ENCODE peak calls at places on chromosome 17, in seven cellular contexts. One of them, this sample, is unnamed.

GRCh38 chr17:50203086-50203485 is 1.7 kb upstream of the COL1A1 start:
- DNase-seq in IMR-90: peak; percentile 55
- DNase-seq in fibroblast of the aortic adventitia: peak; percentile 84
- DNase-seq in CD8-positive, alpha-beta T cell: no peak
- DNase-seq in fibroblast of lung: peak; percentile 47
- DNase-seq in A549: no peak
- DNase-seq in body of pancreas: no peak
- DNase-seq in this sample: no peak

GRCh38 chr17:71801301-71801700 is 319.5 kb upstream of the SOX9 start:
- DNase-seq in IMR-90: no peak
- DNase-seq in A549: no peak
- DNase-seq in fibroblast of the aortic adventitia: peak; percentile 1
- DNase-seq in body of pancreas: peak; percentile 27
- DNase-seq in CD8-positive, alpha-beta T cell: no peak
- DNase-seq in fibroblast of lung: peak; percentile 37
- DNase-seq in this sample: no peak

GRCh38 chr17:74785096-74785980 is 9.2 kb upstream of the NAT9 start:
- DNase-seq in CD8-positive, alpha-beta T cell: no peak
- DNase-seq in IMR-90: no peak
- DNase-seq in fibroblast of the aortic adventitia: no peak
- DNase-seq in body of pancreas: no peak
- DNase-seq in fibroblast of lung: no peak
- DNase-seq in A549: no peak
- DNase-seq in this sample: no peak

GRCh38 chr17:73645050-73645871 is 1.0 kb upstream of the SDK2 start:
- DNase-seq in CD8-positive, alpha-beta T cell: peak; percentile 37
- DNase-seq in fibroblast of the aortic adventitia: no peak
- DNase-seq in fibroblast of lung: peak; percentile 26
- DNase-seq in body of pancreas: peak; percentile 29
- DNase-seq in IMR-90: no peak
- DNase-seq in A549: peak; percentile 59
- DNase-seq in this sample: no peak

GRCh38 chr17:48728232-48729231 is at the start of gene HOXB13:
- DNase-seq in A549: peak; percentile 88
- DNase-seq in fibroblast of the aortic adventitia: peak; percentile 27
- DNase-seq in fibroblast of lung: peak; percentile 24
- DNase-seq in IMR-90: peak; percentile 39
- DNase-seq in CD8-positive, alpha-beta T cell: peak; percentile 43
- DNase-seq in body of pancreas: peak; percentile 44
- DNase-seq in this sample: no peak

GRCh38 chr17:64150237-64151015 is 20.5 kb upstream of the ERN1 start:
- DNase-seq in fibroblast of the aortic adventitia: no peak
- DNase-seq in fibroblast of lung: peak; percentile 35
- DNase-seq in IMR-90: no peak
- DNase-seq in CD8-positive, alpha-beta T cell: no peak
- DNase-seq in body of pancreas: peak; percentile 91
- DNase-seq in A549: peak; percentile 27
- DNase-seq in this sample: no peak

GRCh38 chr17:50150354-50151040 is at the start of gene PPP1R9B:
- DNase-seq in CD8-positive, alpha-beta T cell: peak; percentile 36
- DNase-seq in body of pancreas: no peak
- DNase-seq in IMR-90: no peak
- DNase-seq in fibroblast of lung: no peak
- DNase-seq in fibroblast of the aortic adventitia: no peak
- DNase-seq in A549: no peak
- DNase-seq in this sample: no peak

GRCh38 chr17:60170835-60171752 is 21.3 kb downstream of the CA4 start:
- DNase-seq in body of pancreas: peak; percentile 27
- DNase-seq in fibroblast of lung: no peak
- DNase-seq in fibroblast of the aortic adventitia: no peak
- DNase-seq in A549: no peak
- DNase-seq in CD8-positive, alpha-beta T cell: no peak
- DNase-seq in IMR-90: peak; percentile 36
- DNase-seq in this sample: no peak

GRCh38 chr17:67422887-67423286 is 45.8 kb downstream of the PITPNC1 start:
- DNase-seq in body of pancreas: no peak
- DNase-seq in fibroblast of lung: no peak
- DNase-seq in CD8-positive, alpha-beta T cell: no peak
- DNase-seq in fibroblast of the aortic adventitia: no peak
- DNase-seq in IMR-90: no peak
- DNase-seq in A549: peak; percentile 37
- DNase-seq in this sample: no peak

GRCh38 chr17:71900830-71901229 is 220.0 kb upstream of the SOX9 start:
- DNase-seq in A549: no peak
- DNase-seq in fibroblast of lung: peak; percentile 9
- DNase-seq in IMR-90: peak; percentile 51
- DNase-seq in CD8-positive, alpha-beta T cell: no peak
- DNase-seq in fibroblast of the aortic adventitia: no peak
- DNase-seq in body of pancreas: no peak
- DNase-seq in this sample: no peak

GRCh38 chr17:15266325-15266950 is 1.3 kb upstream of the PMP22 start:
- DNase-seq in IMR-90: no peak
- DNase-seq in A549: no peak
- DNase-seq in fibroblast of the aortic adventitia: no peak
- DNase-seq in CD8-positive, alpha-beta T cell: no peak
- DNase-seq in body of pancreas: no peak
- DNase-seq in fibroblast of lung: no peak
- DNase-seq in this sample: no peak

GRCh38 chr17:79810138-79811027 is 13.5 kb upstream of the CBX8 start:
- DNase-seq in body of pancreas: peak; percentile 84
- DNase-seq in A549: peak; percentile 90
- DNase-seq in fibroblast of lung: peak; percentile 71
- DNase-seq in IMR-90: peak; percentile 76
- DNase-seq in CD8-positive, alpha-beta T cell: peak; percentile 80
- DNase-seq in fibroblast of the aortic adventitia: peak; percentile 41
- DNase-seq in this sample: no peak

GRCh38 chr17:2704031-2704889 is 7.3 kb downstream of the CLUH start:
- DNase-seq in body of pancreas: no peak
- DNase-seq in IMR-90: no peak
- DNase-seq in fibroblast of lung: no peak
- DNase-seq in CD8-positive, alpha-beta T cell: no peak
- DNase-seq in fibroblast of the aortic adventitia: no peak
- DNase-seq in A549: no peak
- DNase-seq in this sample: no peak

GRCh38 chr17:39953471-39953888 is 9.3 kb upstream of the GSDMA start:
- DNase-seq in A549: no peak
- DNase-seq in CD8-positive, alpha-beta T cell: no peak
- DNase-seq in IMR-90: no peak
- DNase-seq in fibroblast of lung: no peak
- DNase-seq in body of pancreas: no peak
- DNase-seq in fibroblast of the aortic adventitia: no peak
- DNase-seq in this sample: no peak

GRCh38 chr17:39954876-39955275 is 7.9 kb upstream of the GSDMA start:
- DNase-seq in fibroblast of the aortic adventitia: no peak
- DNase-seq in IMR-90: no peak
- DNase-seq in fibroblast of lung: no peak
- DNase-seq in CD8-positive, alpha-beta T cell: no peak
- DNase-seq in A549: no peak
- DNase-seq in body of pancreas: no peak
- DNase-seq in this sample: no peak

GRCh38 chr17:39952665-39953470 is 9.9 kb upstream of the GSDMA start:
- DNase-seq in IMR-90: peak; percentile 92
- DNase-seq in fibroblast of the aortic adventitia: peak; percentile 94
- DNase-seq in fibroblast of lung: peak; percentile 95
- DNase-seq in body of pancreas: peak; percentile 98
- DNase-seq in CD8-positive, alpha-beta T cell: peak; percentile 97
- DNase-seq in A549: peak; percentile 98
- DNase-seq in this sample: peak; percentile 90

GRCh38 chr17:39950871-39951348 is 11.9 kb upstream of the GSDMA start:
- DNase-seq in fibroblast of the aortic adventitia: peak; percentile 35
- DNase-seq in fibroblast of lung: peak; percentile 12
- DNase-seq in A549: no peak
- DNase-seq in body of pancreas: peak; percentile 53
- DNase-seq in CD8-positive, alpha-beta T cell: no peak
- DNase-seq in IMR-90: no peak
- DNase-seq in this sample: no peak

DNA sequence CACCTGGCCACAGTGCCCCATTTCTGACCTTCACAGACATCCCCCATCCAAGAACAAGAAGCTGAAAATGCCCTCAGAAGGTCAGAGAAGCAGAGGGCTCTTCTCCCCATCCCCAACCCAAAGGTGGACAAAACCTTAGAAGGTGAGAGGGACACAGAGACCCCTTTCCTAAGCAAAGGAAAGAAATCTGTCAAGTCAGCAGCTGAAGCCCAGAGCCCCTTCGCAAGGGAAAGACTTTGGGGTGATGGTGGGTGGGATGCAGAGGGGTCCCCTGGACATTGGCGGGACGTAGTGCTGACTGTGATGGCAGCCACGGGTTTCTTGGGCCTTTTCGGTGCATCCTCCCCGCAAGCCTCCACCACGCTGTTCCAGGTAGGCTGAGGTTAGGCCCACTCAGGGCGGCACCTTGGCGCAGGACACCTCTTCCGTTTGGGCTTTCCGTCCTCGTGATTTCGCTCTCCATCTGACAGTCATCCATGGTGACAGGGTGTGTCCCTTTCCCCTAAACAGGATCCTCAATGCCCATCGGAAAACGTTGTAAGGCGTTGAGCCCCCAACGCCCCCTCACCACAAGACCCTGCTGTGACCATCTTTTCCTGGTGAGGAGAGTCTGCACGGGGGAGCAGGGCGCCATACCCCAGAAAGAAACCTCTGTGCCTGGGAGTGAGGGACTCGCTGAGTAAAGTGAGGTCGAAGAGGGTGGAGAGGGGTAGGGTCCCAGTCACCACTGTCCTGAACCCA is 10.7 kb upstream of the GSDMA start:
- DNase-seq in fibroblast of lung: no peak
- DNase-seq in body of pancreas: peak; percentile 18
- DNase-seq in CD8-positive, alpha-beta T cell: no peak
- DNase-seq in fibroblast of the aortic adventitia: no peak
- DNase-seq in IMR-90: no peak
- DNase-seq in A549: no peak
- DNase-seq in this sample: no peak
- H3K4me3 ChIP-seq in fibroblast of lung: peak overlapping the region; percentile 30
- H3K4me3 ChIP-seq in body of pancreas: no peak overlapping the region
- H3K4me3 ChIP-seq in CD8-positive, alpha-beta T cell: peak overlapping the region; percentile 66
- H3K4me3 ChIP-seq in fibroblast of the aortic adventitia: peak overlapping the region; percentile 61
- H3K4me3 ChIP-seq in IMR-90: peak overlapping the region; percentile 64
- H3K4me3 ChIP-seq in A549: peak overlapping the region; percentile 42
- H3K4me3 ChIP-seq in this sample: peak overlapping the region; percentile 53

GRCh38 chr17:38550661-38551060 is 55.1 kb downstream of the SRCIN1 start:
- DNase-seq in IMR-90: peak; percentile 54
- DNase-seq in fibroblast of lung: peak; percentile 33
- DNase-seq in fibroblast of the aortic adventitia: peak; percentile 76
- DNase-seq in CD8-positive, alpha-beta T cell: no peak
- DNase-seq in body of pancreas: peak; percentile 43
- DNase-seq in A549: no peak
- DNase-seq in this sample: no peak

GRCh38 chr17:38554430-38555350 is 51.1 kb downstream of the SRCIN1 start:
- DNase-seq in A549: no peak
- DNase-seq in fibroblast of the aortic adventitia: peak; percentile 43
- DNase-seq in IMR-90: peak; percentile 14
- DNase-seq in fibroblast of lung: peak; percentile 14
- DNase-seq in body of pancreas: no peak
- DNase-seq in CD8-positive, alpha-beta T cell: no peak
- DNase-seq in this sample: no peak

GRCh38 chr17:38552343-38552742 is 53.4 kb downstream of the SRCIN1 start:
- DNase-seq in fibroblast of lung: no peak
- DNase-seq in fibroblast of the aortic adventitia: no peak
- DNase-seq in body of pancreas: no peak
- DNase-seq in IMR-90: no peak
- DNase-seq in A549: no peak
- DNase-seq in CD8-positive, alpha-beta T cell: no peak
- DNase-seq in this sample: no peak

GRCh38 chr17:38549285-38549684 is 56.5 kb downstream of the SRCIN1 start:
- DNase-seq in body of pancreas: no peak
- DNase-seq in A549: no peak
- DNase-seq in fibroblast of lung: no peak
- DNase-seq in fibroblast of the aortic adventitia: no peak
- DNase-seq in IMR-90: no peak
- DNase-seq in CD8-positive, alpha-beta T cell: no peak
- DNase-seq in this sample: no peak

GRCh38 chr17:38551121-38551520 is 54.6 kb downstream of the SRCIN1 start:
- DNase-seq in fibroblast of lung: no peak
- DNase-seq in CD8-positive, alpha-beta T cell: no peak
- DNase-seq in body of pancreas: no peak
- DNase-seq in IMR-90: no peak
- DNase-seq in A549: no peak
- DNase-seq in fibroblast of the aortic adventitia: no peak
- DNase-seq in this sample: no peak
- TF ChIP-seq CTCF in fibroblast of lung: no peak
- TF ChIP-seq CTCF in CD8-positive, alpha-beta T cell: no peak
- TF ChIP-seq CTCF in body of pancreas: no peak
- TF ChIP-seq CTCF in IMR-90: no peak
- TF ChIP-seq CTCF in A549: no peak
- TF ChIP-seq CTCF in fibroblast of the aortic adventitia: no peak
- TF ChIP-seq CTCF in this sample: no peak

DNA sequence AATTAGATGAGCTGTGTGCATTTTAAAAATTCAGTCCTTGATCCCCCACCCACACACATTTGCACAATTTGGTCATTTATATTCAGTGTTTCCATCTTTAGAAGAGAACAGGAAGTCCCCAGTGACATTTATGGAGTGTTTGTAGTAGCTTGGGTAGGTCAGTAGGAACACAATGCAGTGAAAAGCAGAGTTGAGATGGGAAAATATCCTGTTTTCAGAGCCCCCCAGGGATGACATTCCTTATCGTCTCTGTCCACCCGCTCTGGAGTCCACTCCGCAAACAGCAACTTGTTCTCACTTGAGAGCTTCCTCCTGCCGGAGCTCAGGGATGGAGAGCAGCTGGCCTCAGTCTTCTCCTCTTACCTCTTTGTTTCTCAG is 332.1 kb downstream of the SEC14L1 start:
- DNase-seq in IMR-90: no peak
- DNase-seq in A549: no peak
- DNase-seq in fibroblast of lung: no peak
- DNase-seq in body of pancreas: no peak
- DNase-seq in fibroblast of the aortic adventitia: no peak
- DNase-seq in CD8-positive, alpha-beta T cell: no peak
- DNase-seq in this sample: no peak
- H3K4me3 ChIP-seq in IMR-90: no peak overlapping the region
- H3K4me3 ChIP-seq in A549: no peak overlapping the region
- H3K4me3 ChIP-seq in fibroblast of lung: no peak overlapping the region
- H3K4me3 ChIP-seq in body of pancreas: no peak overlapping the region
- H3K4me3 ChIP-seq in fibroblast of the aortic adventitia: no peak overlapping the region
- H3K4me3 ChIP-seq in CD8-positive, alpha-beta T cell: peak overlapping the region; percentile 33
- H3K4me3 ChIP-seq in this sample: peak overlapping the region; percentile 25

DNA sequence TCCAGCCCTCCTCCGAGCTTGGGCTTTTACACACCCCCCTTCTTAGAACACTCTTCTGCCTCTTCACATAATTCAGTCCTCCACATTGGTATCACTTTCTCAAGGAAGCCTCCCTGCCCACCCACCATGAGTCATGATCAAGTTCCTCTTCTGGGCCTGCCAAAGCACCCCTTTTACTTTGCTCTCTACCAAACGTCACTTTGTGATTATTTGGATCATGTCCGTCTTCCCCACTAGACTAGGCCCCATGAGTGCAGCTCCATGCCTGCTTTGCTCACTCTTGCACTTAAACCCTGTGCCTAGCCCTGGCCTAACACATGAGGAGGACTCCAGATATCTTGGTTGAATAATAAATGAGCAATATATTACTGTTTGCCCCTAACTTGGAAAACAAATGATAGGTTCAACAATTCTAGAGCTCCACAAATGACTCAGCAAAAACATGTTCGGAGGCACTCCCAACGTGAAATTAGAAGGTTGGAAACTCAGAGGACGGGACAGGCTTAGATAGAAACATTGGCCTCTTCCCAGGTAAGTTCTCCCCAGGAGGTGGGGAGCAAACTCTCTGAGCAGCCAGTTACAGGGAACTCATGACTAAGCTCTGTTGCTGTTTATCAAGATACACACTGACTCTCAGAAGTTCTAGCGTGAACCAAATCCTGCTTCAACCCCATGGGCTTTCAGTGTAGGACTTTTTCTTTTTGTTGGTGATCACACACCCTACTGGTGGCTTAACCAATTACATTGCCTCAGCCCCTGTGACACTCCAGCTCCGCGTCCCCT is 28.3 kb downstream of the G6PC1 start:
- DNase-seq in A549: peak; percentile 93
- DNase-seq in IMR-90: peak; percentile 85
- DNase-seq in body of pancreas: peak; percentile 67
- DNase-seq in fibroblast of lung: peak; percentile 90
- DNase-seq in fibroblast of the aortic adventitia: peak; percentile 94
- DNase-seq in CD8-positive, alpha-beta T cell: no peak
- DNase-seq in this sample: peak; percentile 55
- TF ChIP-seq CTCF in A549: peak; percentile 74
- TF ChIP-seq CTCF in IMR-90: peak; percentile 62
- TF ChIP-seq CTCF in body of pancreas: peak; percentile 76
- TF ChIP-seq CTCF in fibroblast of lung: peak; percentile 52
- TF ChIP-seq CTCF in fibroblast of the aortic adventitia: peak; percentile 65
- TF ChIP-seq CTCF in CD8-positive, alpha-beta T cell: no peak
- TF ChIP-seq CTCF in this sample: peak; percentile 64

This sample was measured in GM12864.